ENCODE peak calls at places on chromosomes 13 and 19, in ten cellular contexts. One of them, this sample, is unnamed.

GRCh38 chr13:30418075-30418715 is 4.1 kb upstream of the UBE2L5 start:
- DNase-seq in fibroblast of mammary gland: no peak
- DNase-seq in mucosa of descending colon: no peak
- DNase-seq in WERI-Rb-1: no peak
- DNase-seq in Peyer's patch: no peak
- DNase-seq in colonic mucosa: no peak
- DNase-seq in retinal pigment epithelial cell: no peak
- DNase-seq in AG10803: no peak
- DNase-seq in B cell: no peak
- DNase-seq in esophagus squamous epithelium: no peak
- DNase-seq in this sample: no peak

GRCh38 chr13:52868190-52868589 is 19.8 kb upstream of the PCDH8 start:
- DNase-seq in fibroblast of mammary gland: no peak
- DNase-seq in mucosa of descending colon: no peak
- DNase-seq in WERI-Rb-1: no peak
- DNase-seq in Peyer's patch: no peak
- DNase-seq in colonic mucosa: no peak
- DNase-seq in retinal pigment epithelial cell: no peak
- DNase-seq in AG10803: no peak
- DNase-seq in B cell: no peak
- DNase-seq in esophagus squamous epithelium: no peak
- DNase-seq in this sample: no peak

GRCh38 chr19:22708983-22709382 is 74.9 kb downstream of the ZNF492 start:
- DNase-seq in fibroblast of mammary gland: no peak
- DNase-seq in mucosa of descending colon: no peak
- DNase-seq in WERI-Rb-1: no peak
- DNase-seq in Peyer's patch: no peak
- DNase-seq in colonic mucosa: no peak
- DNase-seq in retinal pigment epithelial cell: no peak
- DNase-seq in AG10803: no peak
- DNase-seq in B cell: no peak
- DNase-seq in esophagus squamous epithelium: no peak
- DNase-seq in this sample: no peak

GRCh38 chr19:10001899-10002298 is 8.4 kb downstream of the COL5A3 start:
- DNase-seq in fibroblast of mammary gland: peak
- DNase-seq in mucosa of descending colon: peak
- DNase-seq in WERI-Rb-1: peak
- DNase-seq in Peyer's patch: peak
- DNase-seq in colonic mucosa: peak
- DNase-seq in retinal pigment epithelial cell: no peak
- DNase-seq in AG10803: peak
- DNase-seq in B cell: no peak
- DNase-seq in esophagus squamous epithelium: no peak
- DNase-seq in this sample: peak

GRCh38 chr13:89923731-89924130 is 1423.8 kb upstream of the MIR17HG start:
- DNase-seq in fibroblast of mammary gland: peak
- DNase-seq in mucosa of descending colon: no peak
- DNase-seq in WERI-Rb-1: no peak
- DNase-seq in Peyer's patch: no peak
- DNase-seq in colonic mucosa: no peak
- DNase-seq in retinal pigment epithelial cell: peak
- DNase-seq in AG10803: no peak
- DNase-seq in B cell: no peak
- DNase-seq in esophagus squamous epithelium: no peak
- DNase-seq in this sample: no peak

GRCh38 chr13:46012404-46012803 is 40.1 kb downstream of the ZC3H13 start:
- DNase-seq in fibroblast of mammary gland: no peak
- DNase-seq in mucosa of descending colon: no peak
- DNase-seq in WERI-Rb-1: no peak
- DNase-seq in Peyer's patch: no peak
- DNase-seq in colonic mucosa: no peak
- DNase-seq in retinal pigment epithelial cell: no peak
- DNase-seq in AG10803: no peak
- DNase-seq in B cell: no peak
- DNase-seq in esophagus squamous epithelium: no peak
- DNase-seq in this sample: no peak

GRCh38 chr13:51619614-51620013 is 35.4 kb downstream of the WDFY2 start:
- DNase-seq in fibroblast of mammary gland: peak
- DNase-seq in mucosa of descending colon: no peak
- DNase-seq in WERI-Rb-1: no peak
- DNase-seq in Peyer's patch: no peak
- DNase-seq in colonic mucosa: no peak
- DNase-seq in retinal pigment epithelial cell: no peak
- DNase-seq in AG10803: peak
- DNase-seq in B cell: no peak
- DNase-seq in esophagus squamous epithelium: no peak
- DNase-seq in this sample: no peak

GRCh38 chr13:104984296-104984818 is 1551.1 kb downstream of the EFNB2 start:
- DNase-seq in fibroblast of mammary gland: no peak
- DNase-seq in mucosa of descending colon: no peak
- DNase-seq in WERI-Rb-1: no peak
- DNase-seq in Peyer's patch: no peak
- DNase-seq in colonic mucosa: no peak
- DNase-seq in retinal pigment epithelial cell: peak
- DNase-seq in AG10803: no peak
- DNase-seq in B cell: no peak
- DNase-seq in esophagus squamous epithelium: no peak
- DNase-seq in this sample: no peak

GRCh38 chr13:44302948-44303575 is 70.6 kb upstream of the SERP2 start:
- DNase-seq in fibroblast of mammary gland: peak
- DNase-seq in mucosa of descending colon: no peak
- DNase-seq in WERI-Rb-1: no peak
- DNase-seq in Peyer's patch: no peak
- DNase-seq in colonic mucosa: no peak
- DNase-seq in retinal pigment epithelial cell: no peak
- DNase-seq in AG10803: no peak
- DNase-seq in B cell: no peak
- DNase-seq in esophagus squamous epithelium: no peak
- DNase-seq in this sample: no peak

GRCh38 chr13:65638572-65639168 is 1591.5 kb downstream of the PCDH9 start:
- DNase-seq in fibroblast of mammary gland: peak
- DNase-seq in mucosa of descending colon: no peak
- DNase-seq in WERI-Rb-1: peak
- DNase-seq in Peyer's patch: no peak
- DNase-seq in colonic mucosa: no peak
- DNase-seq in retinal pigment epithelial cell: no peak
- DNase-seq in AG10803: peak
- DNase-seq in B cell: no peak
- DNase-seq in esophagus squamous epithelium: no peak
- DNase-seq in this sample: no peak

GRCh38 chr13:74070065-74070464 is 64.1 kb downstream of the KLF12 start:
- DNase-seq in fibroblast of mammary gland: no peak
- DNase-seq in mucosa of descending colon: no peak
- DNase-seq in WERI-Rb-1: no peak
- DNase-seq in Peyer's patch: no peak
- DNase-seq in colonic mucosa: no peak
- DNase-seq in retinal pigment epithelial cell: no peak
- DNase-seq in AG10803: no peak
- DNase-seq in B cell: no peak
- DNase-seq in esophagus squamous epithelium: no peak
- DNase-seq in this sample: no peak

GRCh38 chr19:57903298-57904174 is 12.9 kb downstream of the ZNF417 start:
- DNase-seq in fibroblast of mammary gland: peak
- DNase-seq in mucosa of descending colon: no peak
- DNase-seq in WERI-Rb-1: no peak
- DNase-seq in Peyer's patch: peak
- DNase-seq in colonic mucosa: no peak
- DNase-seq in retinal pigment epithelial cell: no peak
- DNase-seq in AG10803: peak
- DNase-seq in B cell: peak
- DNase-seq in esophagus squamous epithelium: no peak
- DNase-seq in this sample: no peak

GRCh38 chr19:35977446-35978222 is 17.4 kb upstream of the SDHAF1 start:
- DNase-seq in fibroblast of mammary gland: no peak
- DNase-seq in mucosa of descending colon: no peak
- DNase-seq in WERI-Rb-1: peak
- DNase-seq in Peyer's patch: no peak
- DNase-seq in colonic mucosa: no peak
- DNase-seq in retinal pigment epithelial cell: no peak
- DNase-seq in AG10803: no peak
- DNase-seq in B cell: no peak
- DNase-seq in esophagus squamous epithelium: no peak
- DNase-seq in this sample: peak
- TF ChIP-seq CTCF in fibroblast of mammary gland: peak
- TF ChIP-seq CTCF in mucosa of descending colon: no peak
- TF ChIP-seq CTCF in WERI-Rb-1: peak
- TF ChIP-seq CTCF in Peyer's patch: no peak
- TF ChIP-seq CTCF in colonic mucosa: no peak
- TF ChIP-seq CTCF in retinal pigment epithelial cell: peak
- TF ChIP-seq CTCF in AG10803: no peak
- TF ChIP-seq CTCF in B cell: peak
- TF ChIP-seq CTCF in esophagus squamous epithelium: no peak
- TF ChIP-seq CTCF in this sample: no peak

GRCh38 chr13:60617863-60618733 is 221.1 kb downstream of the TDRD3 start:
- DNase-seq in fibroblast of mammary gland: peak
- DNase-seq in mucosa of descending colon: no peak
- DNase-seq in WERI-Rb-1: no peak
- DNase-seq in Peyer's patch: no peak
- DNase-seq in colonic mucosa: no peak
- DNase-seq in retinal pigment epithelial cell: no peak
- DNase-seq in AG10803: peak
- DNase-seq in B cell: no peak
- DNase-seq in esophagus squamous epithelium: no peak
- DNase-seq in this sample: no peak
- TF ChIP-seq CTCF in fibroblast of mammary gland: peak
- TF ChIP-seq CTCF in mucosa of descending colon: no peak
- TF ChIP-seq CTCF in WERI-Rb-1: peak
- TF ChIP-seq CTCF in Peyer's patch: no peak
- TF ChIP-seq CTCF in colonic mucosa: no peak
- TF ChIP-seq CTCF in retinal pigment epithelial cell: peak
- TF ChIP-seq CTCF in AG10803: peak
- TF ChIP-seq CTCF in B cell: no peak
- TF ChIP-seq CTCF in esophagus squamous epithelium: peak
- TF ChIP-seq CTCF in this sample: no peak

GRCh38 chr13:25059166-25059565 is 36.8 kb upstream of the PABPC3 start:
- DNase-seq in fibroblast of mammary gland: no peak
- DNase-seq in mucosa of descending colon: no peak
- DNase-seq in WERI-Rb-1: no peak
- DNase-seq in Peyer's patch: no peak
- DNase-seq in colonic mucosa: no peak
- DNase-seq in retinal pigment epithelial cell: no peak
- DNase-seq in AG10803: no peak
- DNase-seq in B cell: no peak
- DNase-seq in esophagus squamous epithelium: no peak
- DNase-seq in this sample: no peak

GRCh38 chr13:25065974-25066770 is 29.8 kb upstream of the PABPC3 start:
- DNase-seq in fibroblast of mammary gland: no peak
- DNase-seq in mucosa of descending colon: no peak
- DNase-seq in WERI-Rb-1: no peak
- DNase-seq in Peyer's patch: no peak
- DNase-seq in colonic mucosa: no peak
- DNase-seq in retinal pigment epithelial cell: no peak
- DNase-seq in AG10803: no peak
- DNase-seq in B cell: peak
- DNase-seq in esophagus squamous epithelium: no peak
- DNase-seq in this sample: no peak

GRCh38 chr13:25059943-25060342 is 36.0 kb upstream of the PABPC3 start:
- DNase-seq in fibroblast of mammary gland: no peak
- DNase-seq in mucosa of descending colon: no peak
- DNase-seq in WERI-Rb-1: no peak
- DNase-seq in Peyer's patch: no peak
- DNase-seq in colonic mucosa: no peak
- DNase-seq in retinal pigment epithelial cell: no peak
- DNase-seq in AG10803: no peak
- DNase-seq in B cell: peak
- DNase-seq in esophagus squamous epithelium: no peak
- DNase-seq in this sample: no peak

GRCh38 chr13:25064396-25064795 is 31.5 kb upstream of the PABPC3 start:
- DNase-seq in fibroblast of mammary gland: no peak
- DNase-seq in mucosa of descending colon: no peak
- DNase-seq in WERI-Rb-1: no peak
- DNase-seq in Peyer's patch: no peak
- DNase-seq in colonic mucosa: no peak
- DNase-seq in retinal pigment epithelial cell: no peak
- DNase-seq in AG10803: no peak
- DNase-seq in B cell: no peak
- DNase-seq in esophagus squamous epithelium: no peak
- DNase-seq in this sample: no peak

DNA sequence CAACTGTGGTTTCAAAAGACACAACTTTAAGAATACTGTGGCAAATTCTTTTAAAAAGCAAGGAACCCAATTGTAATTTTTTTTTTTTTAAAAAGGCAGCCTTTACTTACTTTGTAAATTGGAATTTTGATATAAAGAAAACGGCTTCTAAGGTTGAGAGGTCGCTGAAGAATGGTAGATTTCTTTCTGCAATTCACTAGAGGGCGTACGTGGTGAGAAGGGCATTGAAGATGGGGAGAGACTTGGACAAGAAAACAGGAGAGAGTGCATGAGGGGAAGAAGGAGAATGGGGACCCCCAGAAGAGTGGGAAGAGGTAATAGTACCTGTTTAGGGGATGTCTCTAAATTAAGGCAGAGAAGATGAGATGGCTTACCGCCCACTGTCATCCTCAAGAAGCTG is 33.5 kb upstream of the PABPC3 start:
- DNase-seq in fibroblast of mammary gland: no peak
- DNase-seq in mucosa of descending colon: no peak
- DNase-seq in WERI-Rb-1: no peak
- DNase-seq in Peyer's patch: no peak
- DNase-seq in colonic mucosa: no peak
- DNase-seq in retinal pigment epithelial cell: no peak
- DNase-seq in AG10803: no peak
- DNase-seq in B cell: no peak
- DNase-seq in esophagus squamous epithelium: no peak
- DNase-seq in this sample: no peak
- TF ChIP-seq CTCF in fibroblast of mammary gland: no peak
- TF ChIP-seq CTCF in mucosa of descending colon: no peak
- TF ChIP-seq CTCF in WERI-Rb-1: peak
- TF ChIP-seq CTCF in Peyer's patch: no peak
- TF ChIP-seq CTCF in colonic mucosa: no peak
- TF ChIP-seq CTCF in retinal pigment epithelial cell: no peak
- TF ChIP-seq CTCF in AG10803: no peak
- TF ChIP-seq CTCF in B cell: no peak
- TF ChIP-seq CTCF in esophagus squamous epithelium: no peak
- TF ChIP-seq CTCF in this sample: no peak

GRCh38 chr19:17957887-17958286 is 9.0 kb upstream of the KCNN1 start:
- DNase-seq in fibroblast of mammary gland: no peak
- DNase-seq in mucosa of descending colon: no peak
- DNase-seq in WERI-Rb-1: no peak
- DNase-seq in Peyer's patch: no peak
- DNase-seq in colonic mucosa: no peak
- DNase-seq in retinal pigment epithelial cell: no peak
- DNase-seq in AG10803: no peak
- DNase-seq in B cell: no peak
- DNase-seq in esophagus squamous epithelium: no peak
- DNase-seq in this sample: no peak
- TF ChIP-seq CTCF in fibroblast of mammary gland: no peak
- TF ChIP-seq CTCF in mucosa of descending colon: no peak
- TF ChIP-seq CTCF in WERI-Rb-1: no peak
- TF ChIP-seq CTCF in Peyer's patch: no peak
- TF ChIP-seq CTCF in colonic mucosa: no peak
- TF ChIP-seq CTCF in retinal pigment epithelial cell: no peak
- TF ChIP-seq CTCF in AG10803: no peak
- TF ChIP-seq CTCF in B cell: no peak
- TF ChIP-seq CTCF in esophagus squamous epithelium: no peak
- TF ChIP-seq CTCF in this sample: no peak